ENCODE peak calls at places on chromosomes 13 and 19, in four cellular contexts. One of them, this sample, is unnamed.

GRCh38 chr19:5590865-5591154 is 23.1 kb upstream of the TINCR start:
- DNase-seq in AG04450: no peak
- DNase-seq in tibial nerve: no peak
- DNase-seq in sigmoid colon: no peak
- DNase-seq in this sample: no peak

GRCh38 chr19:47081095-47081494 is 32.5 kb downstream of the ZC3H4 start:
- DNase-seq in tibial nerve: no peak
- DNase-seq in AG04450: no peak
- DNase-seq in sigmoid colon: no peak
- DNase-seq in this sample: no peak

GRCh38 chr19:56348289-56348877 is 33.7 kb upstream of the ZSCAN5A start:
- DNase-seq in sigmoid colon: no peak
- DNase-seq in tibial nerve: no peak
- DNase-seq in AG04450: no peak
- DNase-seq in this sample: no peak

GRCh38 chr13:61685683-61686013 is 270.0 kb upstream of the PCDH20 start:
- DNase-seq in sigmoid colon: no peak
- DNase-seq in tibial nerve: no peak
- DNase-seq in AG04450: no peak
- DNase-seq in this sample: peak; percentile 20

GRCh38 chr19:2325261-2326046 is 2.9 kb downstream of the LSM7 start:
- DNase-seq in sigmoid colon: no peak
- DNase-seq in AG04450: no peak
- DNase-seq in tibial nerve: no peak
- DNase-seq in this sample: no peak

GRCh38 chr13:25170554-25171107 is 1.5 kb downstream of the AMER2 start:
- DNase-seq in AG04450: no peak
- DNase-seq in tibial nerve: no peak
- DNase-seq in sigmoid colon: no peak
- DNase-seq in this sample: no peak

GRCh38 chr13:51912091-51912490 is 50.3 kb downstream of the CCDC70 start:
- DNase-seq in tibial nerve: no peak
- DNase-seq in sigmoid colon: no peak
- DNase-seq in AG04450: no peak
- DNase-seq in this sample: no peak

GRCh38 chr19:37969695-37970094 is 62.7 kb downstream of the SIPA1L3 start:
- DNase-seq in tibial nerve: no peak
- DNase-seq in sigmoid colon: no peak
- DNase-seq in AG04450: no peak
- DNase-seq in this sample: no peak

GRCh38 chr19:737591-738093 is 13.3 kb upstream of the MISP start:
- DNase-seq in tibial nerve: no peak
- DNase-seq in AG04450: no peak
- DNase-seq in sigmoid colon: peak; percentile 71
- DNase-seq in this sample: peak; percentile 58

GRCh38 chr13:95530178-95530577 is 22.3 kb upstream of the CLDN10 start:
- DNase-seq in AG04450: no peak
- DNase-seq in sigmoid colon: no peak
- DNase-seq in tibial nerve: no peak
- DNase-seq in this sample: no peak

GRCh38 chr13:107834717-107835116 is 380.6 kb downstream of the LIG4 start:
- DNase-seq in tibial nerve: no peak
- DNase-seq in AG04450: no peak
- DNase-seq in sigmoid colon: no peak
- DNase-seq in this sample: no peak

GRCh38 chr13:30685320-30685859 is 50.0 kb upstream of the ALOX5AP start:
- DNase-seq in sigmoid colon: no peak
- DNase-seq in AG04450: no peak
- DNase-seq in tibial nerve: no peak
- DNase-seq in this sample: no peak

GRCh38 chr13:51479199-51479523 is 26.3 kb upstream of the INTS6 start:
- DNase-seq in tibial nerve: no peak
- DNase-seq in sigmoid colon: no peak
- DNase-seq in AG04450: no peak
- DNase-seq in this sample: no peak

GRCh38 chr19:35859414-35859813 is 2.7 kb downstream of the KIRREL2 start:
- DNase-seq in tibial nerve: no peak
- DNase-seq in sigmoid colon: no peak
- DNase-seq in AG04450: no peak
- DNase-seq in this sample: no peak

GRCh38 chr19:35861640-35862160 is 5.0 kb downstream of the KIRREL2 start:
- DNase-seq in sigmoid colon: no peak
- DNase-seq in AG04450: no peak
- DNase-seq in tibial nerve: no peak
- DNase-seq in this sample: no peak

GRCh38 chr19:35860818-35861639 is 4.3 kb downstream of the KIRREL2 start:
- DNase-seq in tibial nerve: no peak
- DNase-seq in AG04450: no peak
- DNase-seq in sigmoid colon: no peak
- DNase-seq in this sample: peak; percentile 74

GRCh38 chr19:35862528-35862927 is 5.8 kb downstream of the KIRREL2 start:
- DNase-seq in sigmoid colon: no peak
- DNase-seq in tibial nerve: no peak
- DNase-seq in AG04450: no peak
- DNase-seq in this sample: no peak

DNA sequence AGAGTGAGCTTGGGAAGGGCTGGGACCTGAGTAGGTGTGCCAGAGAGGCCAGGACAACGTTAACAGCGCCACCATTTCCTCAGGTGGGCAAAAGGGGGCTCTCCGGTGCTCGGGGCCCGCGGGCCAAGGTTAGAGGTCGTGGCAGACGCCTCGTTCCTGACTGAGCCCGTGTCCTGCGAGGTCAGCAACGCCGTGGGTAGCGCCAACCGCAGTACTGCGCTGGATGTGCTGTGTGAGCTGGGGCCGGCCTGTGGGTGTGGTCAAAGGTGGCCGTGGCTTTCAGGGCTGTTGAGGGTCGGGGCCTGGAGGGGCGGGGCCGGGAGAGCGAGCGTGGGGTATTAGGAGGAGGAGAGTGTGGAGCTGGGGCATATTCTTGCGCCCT is 3.7 kb downstream of the KIRREL2 start:
- DNase-seq in AG04450: no peak
- DNase-seq in sigmoid colon: no peak
- DNase-seq in tibial nerve: no peak
- DNase-seq in this sample: no peak
- H3K4me3 ChIP-seq in AG04450: no peak overlapping the region
- H3K4me3 ChIP-seq in sigmoid colon: no peak overlapping the region
- H3K4me3 ChIP-seq in tibial nerve: no peak overlapping the region
- H3K4me3 ChIP-seq in this sample: peak overlapping the region; percentile 26

GRCh38 chr13:86201477-86201876 is 402.3 kb upstream of the SLITRK6 start:
- DNase-seq in AG04450: no peak
- DNase-seq in tibial nerve: no peak
- DNase-seq in sigmoid colon: no peak
- DNase-seq in this sample: no peak
- H3K27me3 ChIP-seq in AG04450: no peaks in the 10 kb centered on the region
- H3K27me3 ChIP-seq in tibial nerve: no peaks in the 10 kb centered on the region
- H3K27me3 ChIP-seq in sigmoid colon: no peaks in the 10 kb centered on the region
- H3K27me3 ChIP-seq in this sample: no peaks in the 10 kb centered on the region

GRCh38 chr13:28819046-28819747 is 942 bp upstream of the MTUS2 start:
- DNase-seq in sigmoid colon: no peak
- DNase-seq in tibial nerve: no peak
- DNase-seq in AG04450: no peak
- DNase-seq in this sample: no peak
- H3K4me3 ChIP-seq in sigmoid colon: peak overlapping the region; percentile 35
- H3K4me3 ChIP-seq in tibial nerve: peak overlapping the region; percentile 38
- H3K4me3 ChIP-seq in AG04450: peak overlapping the region; percentile 29
- H3K4me3 ChIP-seq in this sample: peak overlapping the region; percentile 37

GRCh38 chr19:17542042-17542441 is 13.4 kb upstream of the COLGALT1 start:
- DNase-seq in sigmoid colon: no peak
- DNase-seq in AG04450: no peak
- DNase-seq in tibial nerve: no peak
- DNase-seq in this sample: no peak

GRCh38 chr19:17544418-17544817 is 11.0 kb upstream of the COLGALT1 start:
- DNase-seq in tibial nerve: no peak
- DNase-seq in AG04450: no peak
- DNase-seq in sigmoid colon: no peak
- DNase-seq in this sample: no peak

GRCh38 chr19:17541184-17541759 is 14.2 kb upstream of the COLGALT1 start:
- DNase-seq in sigmoid colon: no peak
- DNase-seq in AG04450: no peak
- DNase-seq in tibial nerve: no peak
- DNase-seq in this sample: no peak

GRCh38 chr19:17543991-17544390 is 11.5 kb upstream of the COLGALT1 start:
- DNase-seq in sigmoid colon: no peak
- DNase-seq in AG04450: no peak
- DNase-seq in tibial nerve: no peak
- DNase-seq in this sample: no peak

GRCh38 chr19:17542793-17543582 is 12.5 kb upstream of the COLGALT1 start:
- DNase-seq in AG04450: no peak
- DNase-seq in tibial nerve: no peak
- DNase-seq in sigmoid colon: no peak
- DNase-seq in this sample: no peak
- H3K27me3 ChIP-seq in AG04450: peaks cover 2% of the 10 kb centered on the region
- H3K27me3 ChIP-seq in tibial nerve: no peaks in the 10 kb centered on the region
- H3K27me3 ChIP-seq in sigmoid colon: no peaks in the 10 kb centered on the region
- H3K27me3 ChIP-seq in this sample: no peaks in the 10 kb centered on the region

GRCh38 chr19:12736854-12737665 is at the start of gene GET3:
- DNase-seq in tibial nerve: peak; percentile 82
- DNase-seq in sigmoid colon: peak; percentile 98
- DNase-seq in AG04450: peak; percentile 100
- DNase-seq in this sample: peak; percentile 100
- H3K4me3 ChIP-seq in tibial nerve: peak within 1 kb of the TSS; percentile 76
- H3K4me3 ChIP-seq in sigmoid colon: peak within 1 kb of the TSS; percentile 93
- H3K4me3 ChIP-seq in AG04450: peak within 1 kb of the TSS; percentile 99
- H3K4me3 ChIP-seq in this sample: peak within 1 kb of the TSS; percentile 75

DNA sequence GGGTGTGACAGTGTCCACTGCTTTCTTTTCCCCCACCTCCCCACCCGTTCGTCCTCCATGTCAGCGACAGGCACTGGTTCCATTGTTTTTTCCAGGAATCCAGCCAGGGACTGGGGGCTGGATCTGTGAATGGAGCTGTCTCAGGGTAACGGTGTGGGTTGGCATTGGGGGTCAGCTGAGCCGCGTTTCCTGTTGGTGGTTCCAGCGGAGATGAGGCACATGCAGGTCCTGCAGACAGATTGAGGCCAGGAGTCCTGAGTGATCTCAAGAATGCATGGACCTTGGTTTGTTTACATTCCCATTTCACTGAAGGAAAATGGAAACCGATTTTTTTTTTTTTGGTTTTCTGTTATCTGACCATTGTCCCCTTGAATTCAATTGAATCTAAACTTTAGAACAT is 303.9 kb downstream of the FGF9 start:
- DNase-seq in AG04450: no peak
- DNase-seq in tibial nerve: no peak
- DNase-seq in sigmoid colon: no peak
- DNase-seq in this sample: no peak
- H3K27me3 ChIP-seq in AG04450: no peaks in the 10 kb centered on the region
- H3K27me3 ChIP-seq in tibial nerve: no peaks in the 10 kb centered on the region
- H3K27me3 ChIP-seq in sigmoid colon: no peaks in the 10 kb centered on the region
- H3K27me3 ChIP-seq in this sample: no peaks in the 10 kb centered on the region

DNA sequence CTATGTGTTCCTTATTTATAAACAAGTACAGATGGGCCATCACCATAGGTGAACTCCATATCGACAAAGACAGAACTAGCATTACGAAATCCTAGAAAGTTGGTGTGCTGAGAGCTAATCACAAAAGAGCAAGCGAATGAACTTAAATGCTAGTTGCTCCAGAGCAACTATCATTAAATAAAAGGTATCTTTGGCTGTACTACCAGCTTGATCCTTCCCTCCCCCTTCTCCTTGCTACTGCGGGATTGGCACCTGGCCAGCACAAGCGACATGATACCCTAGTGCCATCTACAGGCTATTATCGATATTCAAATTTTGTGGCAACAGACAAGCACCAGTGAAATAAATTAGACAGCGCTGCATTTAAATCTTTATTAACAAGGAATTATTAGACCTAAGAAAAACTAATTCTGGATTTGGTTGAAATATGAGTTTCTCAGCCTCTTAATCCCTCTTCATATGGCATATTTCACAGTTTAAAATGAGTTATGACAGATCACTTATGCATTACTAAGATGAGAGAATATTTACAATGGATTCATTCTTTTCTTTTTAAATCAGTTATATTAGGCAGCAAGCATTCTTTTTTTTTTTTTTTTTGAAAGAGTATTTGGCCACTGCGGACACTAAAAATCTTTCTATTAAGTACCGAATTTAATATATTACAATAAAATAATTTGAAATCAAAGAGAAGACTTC is 5.8 kb downstream of the PCDH9 start:
- DNase-seq in AG04450: peak; percentile 68
- DNase-seq in sigmoid colon: peak; percentile 92
- DNase-seq in tibial nerve: peak; percentile 75
- DNase-seq in this sample: peak; percentile 27
- H3K4me3 ChIP-seq in AG04450: peak overlapping the region; percentile 27
- H3K4me3 ChIP-seq in sigmoid colon: peak overlapping the region; percentile 21
- H3K4me3 ChIP-seq in tibial nerve: peak overlapping the region; percentile 23
- H3K4me3 ChIP-seq in this sample: no peak overlapping the region

GRCh38 chr19:54252845-54253244 is 4.2 kb downstream of the LILRB5 start:
- DNase-seq in sigmoid colon: peak; percentile 30
- DNase-seq in tibial nerve: no peak
- DNase-seq in AG04450: no peak
- DNase-seq in this sample: no peak
- H3K27me3 ChIP-seq in sigmoid colon: peaks cover 50% of the 10 kb centered on the region
- H3K27me3 ChIP-seq in tibial nerve: no peaks in the 10 kb centered on the region
- H3K27me3 ChIP-seq in AG04450: peaks cover 20% of the 10 kb centered on the region
- H3K27me3 ChIP-seq in this sample: no peaks in the 10 kb centered on the region

GRCh38 chr19:3368441-3368795 is 2.0 kb downstream of the NFIC start:
- DNase-seq in AG04450: no peak
- DNase-seq in sigmoid colon: no peak
- DNase-seq in tibial nerve: no peak
- DNase-seq in this sample: no peak
- H3K4me3 ChIP-seq in AG04450: peak overlapping the region; percentile 76
- H3K4me3 ChIP-seq in sigmoid colon: peak overlapping the region; percentile 97
- H3K4me3 ChIP-seq in tibial nerve: peak overlapping the region; percentile 99
- H3K4me3 ChIP-seq in this sample: no peak overlapping the region

This sample was measured in iPS DF 6.9.